ENCODE peak calls at places on chromosomes 11 and 22, in nine cellular contexts. F is HFFc6; D is stimulated activated naive B cell treated with anti-CD40 and anti-IgM and Interleukin-4, amounts not matched to agents 10 μg/mL and 1 μg/mL and 100 μg/mL, for 72 hours; Y is anterior cingulate cortex; B is GM20000; M is epithelial cell of proximal tubule; E is activated CD4-positive, CD25-positive, alpha-beta regulatory T cell treated with anti-CD3 and anti-CD28 coated beads, Interleukin-2, amount 50 U/mL, for 72 hours; I is CD4-positive, alpha-beta T cell; Q is neural progenitor cell. A is an unnamed sample.

GRCh38 chr11:10375280-10376048 is 70.6 kb downstream of the ADM start:
- DNase-seq in Y (no peak), E (no peak), I (no peak), M (no peak), Q (no peak), D (no peak), B (no peak), F (peak; percentile 97), A (no peak)

GRCh38 chr22:48837341-48837935 is 990.2 kb downstream of the BRD1 start:
- DNase-seq in Q (no peak), F (no peak), B (no peak), D (no peak), I (no peak), Y (no peak), E (no peak), M (no peak), A (no peak)

GRCh38 chr22:41028841-41029240 is 63.6 kb upstream of the EP300 start:
- DNase-seq in B (no peak), M (peak; percentile 82), Y (no peak), I (no peak), F (peak; percentile 90), Q (no peak), E (no peak), D (no peak), A (no peak)

GRCh38 chr11:63666874-63667273 is 4.3 kb downstream of the ATL3 start:
- DNase-seq in I (no peak), M (no peak), B (no peak), F (peak; percentile 66), Q (no peak), Y (no peak), D (no peak), E (no peak), A (no peak)

GRCh38 chr22:50074056-50074455 is 11.2 kb downstream of the MLC1 start:
- DNase-seq in B (no peak), Q (no peak), Y (no peak), F (no peak), M (no peak), E (no peak), I (no peak), D (no peak), A (no peak)

GRCh38 chr22:28658448-28658847 is 21.2 kb downstream of the TTC28 start:
- DNase-seq in M (no peak), D (no peak), Q (no peak), I (no peak), F (no peak), B (no peak), Y (no peak), E (no peak), A (no peak)

GRCh38 chr11:57597971-57598830 is 716 bp downstream of the SERPING1 start:
- DNase-seq in Y (peak; percentile 18), B (no peak), D (no peak), Q (peak; percentile 98), M (no peak), E (no peak), I (no peak), F (no peak), A (peak; percentile 44)

GRCh38 chr11:71182791-71183556 is 69.4 kb downstream of the SHANK2 start:
- DNase-seq in F (no peak), D (no peak), Q (no peak), E (no peak), B (no peak), M (no peak), I (no peak), Y (no peak), A (no peak)

GRCh38 chr11:5196731-5197130 is 3.8 kb downstream of the OR51V1 start:
- DNase-seq in E (no peak), F (no peak), Q (no peak), I (no peak), M (no peak), D (no peak), B (no peak), Y (no peak), A (no peak)

GRCh38 chr22:22687638-22688500 is 43.5 kb downstream of the GGTLC2 start:
- DNase-seq in Q (peak; percentile 67), Y (peak; percentile 10), E (no peak), I (no peak), B (peak; percentile 39), F (peak; percentile 53), M (no peak), D (no peak), A (peak; percentile 47)

GRCh38 chr22:39665229-39665628 is 94.7 kb downstream of the CACNA1I start:
- DNase-seq in Q (peak; percentile 30), B (no peak), I (no peak), F (no peak), D (no peak), Y (no peak), E (no peak), M (no peak), A (no peak)

GRCh38 chr11:14179126-14179820 is 179.7 kb downstream of the RRAS2 start:
- DNase-seq in M (no peak), Y (no peak), I (no peak), B (no peak), Q (no peak), E (no peak), D (no peak), F (peak; percentile 36), A (no peak)

GRCh38 chr11:130145975-130146776 is 13.4 kb upstream of the ST14 start:
- DNase-seq in I (no peak), F (peak; percentile 27), D (no peak), E (no peak), Q (no peak), Y (no peak), M (no peak), B (no peak), A (peak; percentile 93)

GRCh38 chr11:96943970-96944369 is 554.2 kb downstream of the JRKL start:
- DNase-seq in D (no peak), I (no peak), Y (no peak), B (no peak), E (no peak), F (no peak), M (no peak), Q (no peak), A (no peak)

GRCh38 chr11:128328955-128329551 is 258.3 kb downstream of the ETS1 start:
- DNase-seq in Q (no peak), Y (no peak), E (no peak), B (no peak), I (peak; percentile 54), F (no peak), D (no peak), M (no peak), A (no peak)

GRCh38 chr11:18492888-18493287 is 33.9 kb downstream of the TSG101 start:
- DNase-seq in F (no peak), Q (no peak), E (no peak), B (no peak), Y (no peak), I (no peak), D (no peak), M (no peak), A (no peak)

GRCh38 chr22:31952094-31952401 is 7.7 kb downstream of the YWHAH start:
- DNase-seq in D (no peak), Q (no peak), M (no peak), I (no peak), B (no peak), E (no peak), F (peak; percentile 9), Y (no peak), A (no peak)

GRCh38 chr11:131668867-131669780 is 298.7 kb downstream of the NTM start:
- DNase-seq in Q (peak; percentile 80), B (peak; percentile 72), Y (peak; percentile 44), M (no peak), F (peak; percentile 20), E (peak; percentile 42), I (no peak), D (no peak), A (peak; percentile 48)

GRCh38 chr11:47348131-47348802 is 4.2 kb downstream of the MYBPC3 start:
- DNase-seq in E (no peak), Q (no peak), M (no peak), B (no peak), Y (no peak), I (no peak), D (no peak), F (no peak), A (no peak)

GRCh38 chr11:122979815-122980656 is 1.6 kb downstream of the BSX start:
- DNase-seq in F (no peak), Q (peak; percentile 53), B (peak; percentile 22), I (no peak), Y (no peak), M (no peak), E (no peak), D (no peak), A (no peak)

GRCh38 chr11:84824624-84825023 is 802.5 kb downstream of the DLG2 start:
- DNase-seq in B (no peak), Y (no peak), Q (no peak), I (no peak), F (no peak), M (no peak), E (no peak), D (no peak), A (no peak)

GRCh38 chr11:77967121-77967520 is 27.3 kb downstream of the INTS4 start:
- DNase-seq in Y (no peak), E (no peak), D (no peak), Q (no peak), I (no peak), B (no peak), M (no peak), F (no peak), A (no peak)

GRCh38 chr11:87173185-87174039 is 135.7 kb downstream of the TMEM135 start:
- DNase-seq in D (no peak), B (no peak), M (no peak), E (no peak), Q (no peak), F (peak; percentile 74), Y (no peak), I (no peak), A (peak; percentile 3)

A was measured in Calu3.